ENCODE peak calls at places on chromosomes 16 and 17, in six cellular contexts. G, T, K, H, V and A are unnamed samples.

GRCh38 chr17:40097931-40098845 is 2.2 kb downstream of the NR1D1 start:
- DNase-seq in K (peak), V (no peak), T (peak), H (no peak), G (no peak), A (no peak)

GRCh38 chr17:4476512-4477070 is 22.1 kb upstream of the SPNS2 start:
- DNase-seq in T (no peak), G (no peak), K (no peak), V (no peak), H (no peak), A (no peak)

GRCh38 chr16:4769306-4769638 is 2.3 kb upstream of the ZNF500 start:
- DNase-seq in H (no peak), K (no peak), G (no peak), V (no peak), T (no peak), A (no peak)

GRCh38 chr16:12455287-12455798 is 348.3 kb downstream of the CPPED1 start:
- DNase-seq in H (peak), G (peak), T (peak), K (peak), V (peak), A (peak)

GRCh38 chr16:90007015-90007414 is 12.2 kb downstream of the DBNDD1 start:
- DNase-seq in K (no peak), H (no peak), V (no peak), G (no peak), T (no peak), A (no peak)

GRCh38 chr17:1259910-1260389 is 10.3 kb upstream of the BHLHA9 start:
- DNase-seq in K (peak), H (no peak), T (no peak), G (no peak), V (no peak), A (no peak)

GRCh38 chr17:33651631-33652030 is 358.5 kb upstream of the ASIC2 start:
- DNase-seq in V (no peak), H (no peak), K (no peak), T (no peak), G (no peak), A (no peak)

GRCh38 chr16:30633526-30633925 is 17.2 kb upstream of the PRR14 start:
- DNase-seq in G (no peak), H (no peak), T (no peak), V (no peak), K (no peak), A (no peak)

GRCh38 chr17:2235792-2236365 is 67.7 kb downstream of the SMG6 start:
- DNase-seq in T (no peak), H (no peak), K (no peak), V (no peak), G (no peak), A (no peak)

GRCh38 chr16:56267888-56268287 is 76.6 kb downstream of the GNAO1 start:
- DNase-seq in H (no peak), T (no peak), V (no peak), G (no peak), K (no peak), A (no peak)

GRCh38 chr17:79840204-79840988 is 1.2 kb upstream of the CBX4 start:
- DNase-seq in V (no peak), G (no peak), K (peak), T (no peak), H (no peak), A (no peak)

GRCh38 chr17:57114085-57114673 is 29.1 kb downstream of the AKAP1 start:
- DNase-seq in H (peak), G (peak), V (no peak), T (peak), K (peak), A (peak)

GRCh38 chr17:45834471-45835396 is 9.9 kb upstream of the SPPL2C start:
- DNase-seq in V (no peak), H (no peak), T (no peak), K (no peak), G (no peak), A (no peak)

GRCh38 chr16:512802-513201 is 14.7 kb upstream of the CAPN15 start:
- DNase-seq in V (no peak), K (no peak), T (no peak), G (no peak), H (no peak), A (no peak)

GRCh38 chr17:18156171-18156975 is 27.3 kb upstream of the ALKBH5 start:
- DNase-seq in V (no peak), K (no peak), G (no peak), H (no peak), T (no peak), A (no peak)

GRCh38 chr16:69113216-69113615 is 7.8 kb downstream of the HAS3 start:
- DNase-seq in G (no peak), V (no peak), H (no peak), T (no peak), K (no peak), A (no peak)

GRCh38 chr17:3792481-3792880 is 8.5 kb downstream of the ITGAE start:
- DNase-seq in H (no peak), T (no peak), K (no peak), G (no peak), V (no peak), A (no peak)

GRCh38 chr17:6084226-6085161 is 14.3 kb downstream of the WSCD1 start:
- DNase-seq in G (no peak), T (no peak), V (no peak), H (no peak), K (no peak), A (no peak)

GRCh38 chr16:49471038-49471727 is 97.6 kb downstream of the C16orf78 start:
- DNase-seq in T (no peak), V (no peak), G (peak), K (no peak), H (no peak), A (no peak)

GRCh38 chr17:79023180-79023705 is 726 bp upstream of the C1QTNF1 start:
- DNase-seq in V (no peak), H (no peak), T (no peak), K (no peak), G (no peak), A (no peak)

GRCh38 chr17:65371702-65372101 is 189.7 kb downstream of the AXIN2 start:
- DNase-seq in V (no peak), T (no peak), G (no peak), H (no peak), K (no peak), A (no peak)

GRCh38 chr16:68290455-68290854 is 20.3 kb downstream of the SLC7A6OS start:
- DNase-seq in T (no peak), G (no peak), K (no peak), V (no peak), H (no peak), A (no peak)